ENCODE peak calls at places on chromosomes 6 and 20, in seven cellular contexts. P is activated CD4-positive, alpha-beta T cell treated with anti-CD3 and anti-CD28 coated beads for 4 hours; T is 8988T; S is lower lobe of right lung; Q is HEK293T; M is A549; X is HT1080. G is an unnamed sample.

GRCh38 chr6:34455831-34456230 is 10.0 kb upstream of the PACSIN1 start:
- DNase-seq in P (no peak), T (no peak), S (no peak), Q (no peak), M (no peak), X (peak), G (no peak)

GRCh38 chr6:17291778-17292177 is 10.6 kb downstream of the RBM24 start:
- DNase-seq in P (no peak), T (no peak), S (no peak), Q (no peak), M (no peak), X (no peak), G (no peak)

GRCh38 chr6:129661478-129662405 is 48.2 kb downstream of the ARHGAP18 start:
- DNase-seq in P (no peak), T (no peak), S (no peak), Q (no peak), M (no peak), X (no peak), G (no peak)

GRCh38 chr6:25485820-25486559 is 166.0 kb upstream of the SCGN start:
- DNase-seq in P (no peak), T (no peak), S (no peak), Q (peak), M (no peak), X (no peak), G (no peak)

GRCh38 chr6:87407531-87407895 is 259 bp upstream of the CFAP206 start:
- DNase-seq in P (no peak), T (no peak), S (no peak), Q (no peak), M (peak), X (peak), G (no peak)

GRCh38 chr6:3798211-3798909 is 46.8 kb upstream of the PXDC1 start:
- DNase-seq in P (no peak), T (no peak), S (no peak), Q (no peak), M (no peak), X (no peak), G (no peak)

GRCh38 chr20:63939061-63939935 is 16.9 kb downstream of the UCKL1 start:
- DNase-seq in P (peak), T (peak), S (no peak), Q (no peak), M (no peak), X (no peak), G (no peak)

GRCh38 chr6:147390909-147391536 is 117.5 kb upstream of the SAMD5 start:
- DNase-seq in P (no peak), T (no peak), S (no peak), Q (peak), M (peak), X (no peak), G (no peak)

GRCh38 chr6:167855825-167856425 is 29.2 kb downstream of the AFDN start:
- DNase-seq in P (no peak), T (no peak), S (no peak), Q (no peak), M (peak), X (peak), G (no peak)

GRCh38 chr6:28981391-28981832 is 23.7 kb downstream of the ZNF311 start:
- DNase-seq in P (peak), T (no peak), S (no peak), Q (no peak), M (no peak), X (peak), G (peak)

GRCh38 chr6:135555550-135555949 is 58.0 kb upstream of the AHI1 start:
- DNase-seq in P (no peak), T (no peak), S (no peak), Q (no peak), M (no peak), X (no peak), G (no peak)

GRCh38 chr20:32510601-32511357 is 74.4 kb downstream of the NOL4L start:
- DNase-seq in P (no peak), T (no peak), S (no peak), Q (no peak), M (no peak), X (no peak), G (no peak)

GRCh38 chr20:44799691-44800090 is 10.7 kb downstream of the RIMS4 start:
- DNase-seq in P (no peak), T (no peak), S (no peak), Q (no peak), M (no peak), X (no peak), G (no peak)

GRCh38 chr20:34824861-34825529 is 456 bp downstream of the NCOA6 start:
- DNase-seq in P (peak), T (peak), S (peak), Q (peak), M (peak), X (no peak), G (peak)

GRCh38 chr6:164308339-164308738 is 893.8 kb downstream of the QKI start:
- DNase-seq in P (no peak), T (no peak), S (no peak), Q (no peak), M (no peak), X (no peak), G (no peak)

GRCh38 chr6:130775421-130776012 is 51.7 kb upstream of the SMLR1 start:
- DNase-seq in P (no peak), T (no peak), S (no peak), Q (no peak), M (no peak), X (peak), G (no peak)

GRCh38 chr6:7409740-7410139 is 20.1 kb downstream of the RIOK1 start:
- DNase-seq in P (no peak), T (no peak), S (no peak), Q (no peak), M (no peak), X (no peak), G (no peak)